ENCODE peak calls at places on chromosomes 4 and X, in ten cellular contexts. T is choroid plexus epithelial cell; R is body of pancreas; X is NCI-H1105; C is iris pigment epithelial cell; S is progenitor cell of endocrine pancreas; W is C1 segment of cervical spinal cord; U is stimulated activated CD4-positive, alpha-beta T cell treated with anti-CD3 and anti-CD28 coated beads, TNF-alpha, amount 100 ng/mL, for 1 hour; L is activated effector memory CD4-positive, alpha-beta T cell treated with anti-CD3 and anti-CD28 coated beads, Interleukin-2, amount 50 U/mL, for 16 hours; Y is activated naive CD4-positive, alpha-beta T cell treated with anti-CD3 and anti-CD28 coated beads for 36 hours. Z is an unnamed sample.

GRCh38 chr4:40292313-40292759 is 42.8 kb upstream of the CHRNA9 start:
- DNase-seq in T (peak), R (no peak), X (no peak), C (peak), S (no peak), W (no peak), U (no peak), L (no peak), Y (no peak), Z (no peak)

GRCh38 chr4:109996531-109996930 is 83.8 kb downstream of the EGF start:
- DNase-seq in T (no peak), R (no peak), X (no peak), C (no peak), S (no peak), W (no peak), U (no peak), L (no peak), Y (no peak), Z (no peak)

GRCh38 chr4:54172156-54172555 is 56.9 kb upstream of the PDGFRA start:
- DNase-seq in T (no peak), R (no peak), X (no peak), C (no peak), S (no peak), W (no peak), U (no peak), L (no peak), Y (no peak), Z (no peak)

GRCh38 chr4:3340038-3340702 is 47.3 kb downstream of the RGS12 start:
- DNase-seq in T (no peak), R (no peak), X (no peak), C (no peak), S (no peak), W (no peak), U (no peak), L (no peak), Y (no peak), Z (no peak)

GRCh38 chr4:43233321-43233720 is 340.8 kb downstream of the GRXCR1 start:
- DNase-seq in T (no peak), R (no peak), X (no peak), C (no peak), S (no peak), W (no peak), U (no peak), L (no peak), Y (no peak), Z (no peak)

GRCh38 chr4:74455361-74456055 is 10.6 kb downstream of the AREG start:
- DNase-seq in T (peak), R (no peak), X (no peak), C (no peak), S (no peak), W (no peak), U (no peak), L (no peak), Y (no peak), Z (no peak)

GRCh38 chrX:48492293-48492910 is 16.4 kb upstream of the PORCN start:
- DNase-seq in T (peak), R (no peak), X (no peak), C (peak), S (no peak), W (no peak), U (no peak), L (no peak), Y (no peak), Z (no peak)

GRCh38 chr4:55398966-55399365 is 3.2 kb downstream of the TMEM165 start:
- DNase-seq in T (peak), R (no peak), X (no peak), C (no peak), S (no peak), W (no peak), U (no peak), L (no peak), Y (no peak), Z (no peak)